ENCODE peak calls at places on chromosomes 4 and X, in seven cellular contexts. K is kidney tubule cell; Y is heart left ventricle; E is brain pericyte; L is activated naive CD4-positive, alpha-beta T cell treated with Interleukin-2 at 50 U/mL for 16 hours; G is ecto neural progenitor cell; X is RWPE1. H is an unnamed sample.

GRCh38 chr4:102438396-102438795 is 62.8 kb upstream of the NFKB1 start:
- DNase-seq in K (peak), Y (no peak), E (no peak), L (no peak), G (no peak), X (no peak), H (no peak)

GRCh38 chr4:112550728-112551127 is 34.7 kb upstream of the NEUROG2 start:
- DNase-seq in K (peak), Y (no peak), E (no peak), L (no peak), G (no peak), X (no peak), H (no peak)

GRCh38 chr4:3659131-3659530 is 107.1 kb upstream of the ADRA2C start:
- DNase-seq in K (no peak), Y (no peak), E (no peak), L (no peak), G (no peak), X (no peak), H (no peak)

GRCh38 chr4:33882246-33882990 is 2361.9 kb downstream of the ARAP2 start:
- DNase-seq in K (no peak), Y (no peak), E (no peak), L (no peak), G (no peak), X (no peak), H (no peak)

GRCh38 chrX:1242901-1243402 is 25.7 kb upstream of the CSF2RA start:
- DNase-seq in K (peak), Y (no peak), E (no peak), L (peak), G (no peak), X (peak), H (no peak)

GRCh38 chrX:129726307-129727111 is 12.3 kb upstream of the XPNPEP2 start:
- DNase-seq in K (peak), Y (peak), E (no peak), L (peak), G (peak), X (peak), H (no peak)

GRCh38 chr4:56958111-56958517 is 19.3 kb downstream of the NOA1 start:
- DNase-seq in K (peak), Y (peak), E (peak), L (no peak), G (no peak), X (peak), H (no peak)

GRCh38 chr4:1927675-1928074 is 56.5 kb downstream of the NSD2 start:
- DNase-seq in K (no peak), Y (no peak), E (no peak), L (no peak), G (no peak), X (no peak), H (no peak)

GRCh38 chr4:1842993-1843448 is 12.9 kb downstream of the LETM1 start:
- DNase-seq in K (peak), Y (peak), E (peak), L (no peak), G (no peak), X (no peak), H (no peak)